ENCODE peak calls at places on chromosomes 1 and 21, in four cellular contexts. R is left lung, Y is choroid plexus epithelial cell, P is BE2C. B is an unnamed sample.

GRCh38 chr1:25765152-25765909 is 34.7 kb upstream of the SELENON start:
- DNase-seq in R (no peak), Y (no peak), P (no peak), B (no peak)

GRCh38 chr1:159000627-159001026 is 9.1 kb upstream of the IFI16 start:
- DNase-seq in P (peak), R (peak), Y (peak), B (peak)

GRCh38 chr1:2283991-2284895 is 56.1 kb downstream of the SKI start:
- DNase-seq in P (peak), Y (peak), R (no peak), B (no peak)

GRCh38 chr1:102776074-102776473 is 332.2 kb downstream of the COL11A1 start:
- DNase-seq in R (no peak), Y (no peak), P (no peak), B (no peak)

GRCh38 chr1:66000033-66000637 is 207.4 kb downstream of the PDE4B start:
- DNase-seq in P (no peak), Y (no peak), R (no peak), B (no peak)

GRCh38 chr1:59750612-59751395 is 63.9 kb upstream of the HOOK1 start:
- DNase-seq in Y (peak), P (no peak), R (peak), B (peak)

GRCh38 chr1:37926061-37926924 is 20.6 kb downstream of the INPP5B start:
- DNase-seq in Y (no peak), P (no peak), R (no peak), B (no peak)

GRCh38 chr1:151193304-151193703 is 3.3 kb upstream of the VPS72 start:
- DNase-seq in P (no peak), Y (no peak), R (no peak), B (no peak)

GRCh38 chr1:46343351-46343695 is 2.7 kb downstream of the NSUN4 start:
- DNase-seq in Y (no peak), P (no peak), R (no peak), B (no peak)

GRCh38 chr1:27591622-27592021 is 12.3 kb downstream of the AHDC1 start:
- DNase-seq in Y (no peak), P (no peak), R (no peak), B (peak)

GRCh38 chr1:244113532-244114320 is 62.6 kb downstream of the ZBTB18 start:
- DNase-seq in Y (peak), P (no peak), R (no peak), B (peak)

GRCh38 chr1:153422450-153423068 is 6.2 kb downstream of the S100A7A start:
- DNase-seq in Y (peak), R (peak), P (no peak), B (peak)

GRCh38 chr1:53754484-53755312 is 15.7 kb upstream of the GLIS1 start:
- DNase-seq in R (no peak), P (peak), Y (peak), B (peak)

GRCh38 chr1:207181838-207182237 is 77.8 kb downstream of the C4BPA start:
- DNase-seq in R (no peak), P (no peak), Y (peak), B (peak)
- TF ChIP-seq CTCF in R (no peak), P (peak), Y (peak), B (no peak)

GRCh38 chr1:20505488-20505887 is 2.5 kb downstream of the MUL1 start:
- DNase-seq in P (no peak), Y (no peak), R (no peak), B (no peak)
- H3K4me3 ChIP-seq in P (no peak), Y (no peak), R (no peak), B (no peak)

GRCh38 chr1:206796984-206797402 is 24.7 kb upstream of the IL10 start:
- DNase-seq in R (no peak), P (no peak), Y (no peak), B (no peak)

GRCh38 chr1:206800411-206800810 is 28.1 kb upstream of the IL10 start:
- DNase-seq in Y (no peak), P (no peak), R (no peak), B (peak)

GRCh38 chr1:206799311-206799710 is 27.0 kb upstream of the IL10 start:
- DNase-seq in Y (no peak), R (no peak), P (no peak), B (peak)

GRCh38 chr1:206798384-206798996 is 26.2 kb upstream of the IL10 start:
- DNase-seq in R (no peak), Y (no peak), P (no peak), B (no peak)

GRCh38 chr1:206797534-206798383 is 25.5 kb upstream of the IL10 start:
- DNase-seq in Y (no peak), P (peak), R (no peak), B (peak)
- TF ChIP-seq CTCF in Y (peak), P (peak), R (no peak), B (peak)

DNA sequence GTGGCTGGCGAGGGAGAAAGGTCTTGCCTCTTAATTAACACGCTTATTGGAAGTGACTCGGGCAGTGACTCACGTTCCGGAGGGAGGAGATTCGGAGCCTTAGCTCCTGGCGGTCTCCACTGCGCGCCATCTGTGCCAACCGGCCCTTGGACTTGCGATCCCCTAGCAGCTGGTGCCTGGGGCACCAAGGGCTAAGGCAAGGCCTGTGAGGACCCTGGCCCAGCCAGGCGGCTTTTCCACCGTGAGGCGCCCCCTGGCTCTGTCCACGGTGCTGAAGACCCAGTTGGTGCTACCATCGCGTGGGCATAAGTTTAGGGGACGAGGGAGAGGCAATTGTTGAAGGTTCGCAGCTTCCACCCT is 1.3 kb upstream of the SYT6 start:
- DNase-seq in P (peak), Y (no peak), R (no peak), B (peak)
- H3K4me3 ChIP-seq in P (no peak), Y (no peak), R (no peak), B (no peak)

GRCh38 chr1:190183588-190183987 is 294.1 kb downstream of the BRINP3 start:
- DNase-seq in P (no peak), R (no peak), Y (no peak), B (no peak)

GRCh38 chr1:190178827-190179226 is 298.8 kb downstream of the BRINP3 start:
- DNase-seq in R (no peak), P (no peak), Y (no peak), B (no peak)

GRCh38 chr1:190177555-190177954 is 300.1 kb downstream of the BRINP3 start:
- DNase-seq in P (no peak), Y (no peak), R (no peak), B (no peak)

GRCh38 chr1:190176776-190177175 is 300.9 kb downstream of the BRINP3 start:
- DNase-seq in P (no peak), Y (peak), R (no peak), B (peak)

DNA sequence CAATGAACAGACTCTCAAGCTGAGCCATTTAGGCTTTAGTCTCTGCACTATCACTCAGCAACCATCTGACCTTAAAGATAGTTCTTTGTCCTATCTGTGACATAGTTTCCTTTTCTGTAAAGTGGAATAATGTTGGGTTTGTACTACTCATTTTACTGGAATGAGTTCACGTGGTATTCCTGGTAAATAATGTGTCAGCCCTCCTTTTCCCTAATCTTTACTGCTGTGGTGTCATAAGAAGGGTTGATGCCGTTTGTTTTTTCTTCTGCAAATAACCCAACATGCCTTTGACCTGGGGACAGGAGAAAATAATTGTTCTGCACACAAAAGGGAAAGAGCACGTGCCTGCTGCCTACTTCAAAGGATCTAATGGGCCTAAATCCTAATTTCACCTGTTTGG is 297.8 kb downstream of the BRINP3 start:
- DNase-seq in Y (peak), R (no peak), P (no peak), B (peak)
- TF ChIP-seq CTCF in Y (no peak), R (no peak), P (no peak), B (no peak)

GRCh38 chr21:43361493-43362296 is 65.2 kb downstream of the SIK1 start:
- DNase-seq in Y (peak), R (no peak), P (no peak), B (no peak)

GRCh38 chr21:43362306-43362927 is 64.5 kb downstream of the SIK1 start:
- DNase-seq in R (peak), Y (peak), P (peak), B (peak)

GRCh38 chr21:43360441-43361126 is 66.3 kb downstream of the SIK1 start:
- DNase-seq in R (no peak), Y (no peak), P (no peak), B (no peak)

GRCh38 chr21:43362928-43363314 is 64.0 kb downstream of the SIK1 start:
- DNase-seq in P (no peak), Y (no peak), R (no peak), B (no peak)

DNA sequence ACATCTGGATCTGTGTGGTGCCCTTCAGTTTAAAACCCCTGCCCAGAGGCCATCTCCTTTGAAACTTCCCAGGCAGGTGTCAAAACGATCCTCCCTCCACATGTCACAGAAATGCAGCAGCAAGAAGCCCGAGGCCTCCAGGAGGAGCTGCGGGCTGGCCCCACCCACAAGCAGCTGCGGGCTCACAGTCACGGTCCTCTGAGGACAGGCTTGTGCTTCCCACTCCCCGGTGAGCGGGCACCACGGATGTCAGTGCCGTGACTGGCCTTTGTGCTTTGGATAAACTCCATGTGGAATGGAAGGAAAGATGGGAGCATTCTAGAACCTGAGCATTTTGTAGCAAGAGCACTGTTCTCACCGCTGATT is 65.8 kb downstream of the SIK1 start:
- DNase-seq in Y (peak), P (peak), R (no peak), B (no peak)
- H3K4me3 ChIP-seq in Y (peak), P (peak), R (no peak), B (no peak)

GRCh38 chr1:71097428-71097827 is 16.6 kb upstream of the ZRANB2 start:
- DNase-seq in Y (no peak), P (no peak), R (no peak), B (no peak)

GRCh38 chr1:71089536-71090270 is 8.9 kb upstream of the ZRANB2 start:
- DNase-seq in Y (peak), P (no peak), R (no peak), B (peak)

GRCh38 chr1:71088645-71089287 is 7.9 kb upstream of the ZRANB2 start:
- DNase-seq in Y (no peak), R (no peak), P (no peak), B (no peak)

DNA sequence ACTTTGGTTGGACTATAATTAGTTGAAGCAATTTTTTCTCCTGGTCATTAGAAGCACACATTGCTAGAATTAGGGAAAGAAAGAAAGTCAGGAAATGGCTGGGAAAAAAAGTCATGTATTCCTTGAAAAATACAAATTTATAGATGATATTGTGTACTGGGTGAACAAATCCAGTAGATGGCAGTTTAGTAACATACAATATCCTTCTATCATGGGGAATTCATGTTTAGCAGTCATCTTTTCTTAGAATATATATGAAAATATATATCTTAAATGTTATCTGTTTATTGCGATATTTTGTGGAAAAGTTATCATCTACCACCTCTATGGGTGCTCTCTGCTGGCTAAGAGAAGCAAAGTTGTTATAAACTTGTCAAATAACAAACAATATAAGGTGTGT is 13.1 kb upstream of the ZRANB2 start:
- DNase-seq in P (no peak), Y (peak), R (no peak), B (peak)
- TF ChIP-seq CTCF in P (peak), Y (peak), R (peak), B (peak)

GRCh38 chr1:77405186-77405585 is 123.4 kb downstream of the AK5 start:
- DNase-seq in P (no peak), Y (no peak), R (no peak), B (no peak)
- H3K4me3 ChIP-seq in P (no peak), Y (no peak), R (no peak), B (no peak)

DNA sequence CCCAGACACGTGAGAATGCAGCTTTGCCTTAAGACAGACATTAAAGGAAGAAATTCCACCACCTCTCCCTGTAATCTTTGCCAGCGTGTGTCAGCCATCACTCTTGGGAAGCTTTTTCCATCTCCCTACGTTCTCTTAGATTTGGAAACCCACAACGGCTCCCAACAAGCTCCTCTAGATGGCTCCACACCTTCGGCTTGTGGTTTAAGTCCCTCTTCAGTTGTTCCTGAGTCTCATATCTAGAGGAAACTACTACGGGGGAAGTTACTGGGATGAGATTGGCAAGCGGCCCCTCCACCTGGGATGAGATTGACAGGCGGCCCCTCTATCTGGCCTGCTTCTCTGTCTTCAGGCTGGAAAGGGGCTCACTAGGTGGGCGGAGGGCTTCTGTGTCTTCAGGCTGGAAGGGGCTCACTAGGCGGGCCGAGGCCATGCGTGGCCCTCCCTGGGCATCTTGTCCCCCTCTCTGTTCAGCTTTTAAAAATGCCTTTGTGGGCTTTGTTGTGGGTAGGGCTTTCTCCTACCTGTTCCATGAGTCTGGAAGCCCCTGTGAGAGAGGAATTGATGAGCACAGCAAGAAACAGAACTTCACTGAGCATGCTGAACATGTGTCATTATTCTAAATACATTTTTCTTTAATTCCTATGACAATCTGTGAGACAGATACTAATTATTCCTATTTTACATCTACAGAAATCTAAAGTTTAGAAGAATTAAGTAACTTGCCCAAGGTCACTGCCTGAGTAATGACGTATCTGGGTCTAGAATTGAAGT is 670.5 kb downstream of the KIF26B start:
- DNase-seq in Y (peak), P (no peak), R (no peak), B (peak)
- TF ChIP-seq CTCF in Y (peak), P (peak), R (no peak), B (peak)

DNA sequence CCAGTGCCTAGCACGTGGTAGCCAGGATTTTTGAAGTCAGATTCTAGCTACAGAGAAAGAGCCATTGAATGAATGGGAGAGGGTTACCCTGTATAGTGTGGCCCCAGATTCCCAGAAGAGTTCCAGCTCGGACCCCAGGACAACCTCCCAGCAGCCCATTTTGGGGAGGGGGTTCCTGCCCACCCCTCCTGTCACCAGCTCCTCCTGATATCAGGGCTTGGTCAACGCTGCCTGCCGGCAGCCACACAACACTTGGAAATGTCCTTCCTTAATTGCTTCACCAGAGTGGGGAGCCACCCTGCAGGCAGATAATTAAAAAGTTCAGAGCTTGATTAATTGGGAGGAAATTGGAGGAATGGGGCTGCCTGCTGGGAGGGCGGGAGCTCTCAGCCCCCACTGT is 120.5 kb downstream of the LACTBL1 start:
- DNase-seq in Y (no peak), R (no peak), P (no peak), B (no peak)
- H3K4me3 ChIP-seq in Y (no peak), R (no peak), P (no peak), B (no peak)